ENCODE peak calls at places on chromosomes 1 and 21, in five cellular contexts. One of them, this sample, is unnamed.

GRCh38 chr1:211632808-211633522 is 42.5 kb downstream of the NEK2 start:
- DNase-seq in fibroblast of lung: peak
- DNase-seq in endothelial cell: no peak
- DNase-seq in AG10803: peak
- DNase-seq in memory B cell: no peak
- DNase-seq in this sample: peak

GRCh38 chr1:172286629-172287076 is 133.8 kb upstream of the C1orf105 start:
- DNase-seq in fibroblast of lung: peak
- DNase-seq in endothelial cell: no peak
- DNase-seq in AG10803: peak
- DNase-seq in memory B cell: no peak
- DNase-seq in this sample: peak

GRCh38 chr1:165257969-165258459 is 98.5 kb downstream of the LMX1A start:
- DNase-seq in fibroblast of lung: peak
- DNase-seq in endothelial cell: peak
- DNase-seq in AG10803: peak
- DNase-seq in memory B cell: peak
- DNase-seq in this sample: no peak

GRCh38 chr21:27060190-27060589 is 93.3 kb upstream of the ADAMTS5 start:
- DNase-seq in fibroblast of lung: peak
- DNase-seq in endothelial cell: no peak
- DNase-seq in AG10803: no peak
- DNase-seq in memory B cell: no peak
- DNase-seq in this sample: no peak

GRCh38 chr1:171625225-171625624 is 3.2 kb downstream of the MYOCOS start:
- DNase-seq in fibroblast of lung: no peak
- DNase-seq in endothelial cell: no peak
- DNase-seq in AG10803: no peak
- DNase-seq in memory B cell: no peak
- DNase-seq in this sample: no peak

GRCh38 chr1:90850181-90850924 is 133.3 kb upstream of the BARHL2 start:
- DNase-seq in fibroblast of lung: no peak
- DNase-seq in endothelial cell: peak
- DNase-seq in AG10803: peak
- DNase-seq in memory B cell: no peak
- DNase-seq in this sample: no peak

GRCh38 chr1:167627865-167628641 is 2.0 kb upstream of the RCSD1 start:
- DNase-seq in fibroblast of lung: no peak
- DNase-seq in endothelial cell: no peak
- DNase-seq in AG10803: no peak
- DNase-seq in memory B cell: no peak
- DNase-seq in this sample: no peak

GRCh38 chr1:193412748-193413147 is 226.3 kb upstream of the B3GALT2 start:
- DNase-seq in fibroblast of lung: no peak
- DNase-seq in endothelial cell: no peak
- DNase-seq in AG10803: no peak
- DNase-seq in memory B cell: no peak
- DNase-seq in this sample: no peak

GRCh38 chr21:45266518-45267389 is 20.9 kb downstream of the POFUT2 start:
- DNase-seq in fibroblast of lung: no peak
- DNase-seq in endothelial cell: no peak
- DNase-seq in AG10803: peak
- DNase-seq in memory B cell: no peak
- DNase-seq in this sample: no peak

GRCh38 chr1:84121360-84121759 is 22.7 kb upstream of the PRKACB start:
- DNase-seq in fibroblast of lung: no peak
- DNase-seq in endothelial cell: no peak
- DNase-seq in AG10803: no peak
- DNase-seq in memory B cell: no peak
- DNase-seq in this sample: no peak

GRCh38 chr1:59195151-59195550 is 101.7 kb upstream of the FGGY start:
- DNase-seq in fibroblast of lung: no peak
- DNase-seq in endothelial cell: no peak
- DNase-seq in AG10803: peak
- DNase-seq in memory B cell: no peak
- DNase-seq in this sample: no peak

GRCh38 chr21:15289896-15290841 is 225.4 kb upstream of the NRIP1 start:
- DNase-seq in fibroblast of lung: peak
- DNase-seq in endothelial cell: peak
- DNase-seq in AG10803: peak
- DNase-seq in memory B cell: no peak
- DNase-seq in this sample: no peak

GRCh38 chr1:119732465-119733168 is 20.9 kb downstream of the PHGDH start:
- DNase-seq in fibroblast of lung: no peak
- DNase-seq in endothelial cell: no peak
- DNase-seq in AG10803: no peak
- DNase-seq in memory B cell: no peak
- DNase-seq in this sample: no peak